ENCODE peak calls at places on chromosomes 13 and 19, in seven cellular contexts. Z is right atrium auricular region; Y is activated naive CD4-positive, alpha-beta T cell treated with Interleukin-2 at 50 U/mL for 16 hours; I is T-helper 9 cell; C is NCI-H524; O is naive thymus-derived CD4-positive, alpha-beta T cell; V is effector CD4-positive, alpha-beta T cell. W is an unnamed sample.

GRCh38 chr13:110012102-110012739 is 225.8 kb upstream of the IRS2 start:
- DNase-seq in I (no peak), V (no peak), Y (no peak), O (no peak), C (no peak), Z (no peak), W (no peak)

GRCh38 chr13:40187324-40187795 is 479.1 kb downstream of the FOXO1 start:
- DNase-seq in O (peak), C (no peak), Y (peak), Z (no peak), V (peak), I (peak), W (peak)

GRCh38 chr19:46608178-46608577 is 7.0 kb downstream of the CALM3 start:
- DNase-seq in Z (peak), Y (no peak), V (no peak), O (no peak), C (no peak), I (no peak), W (no peak)

GRCh38 chr19:40281381-40282208 is 3.5 kb downstream of the AKT2 start:
- DNase-seq in Z (no peak), C (no peak), I (no peak), V (no peak), O (no peak), Y (no peak), W (no peak)

GRCh38 chr13:26557393-26558073 is at the start of gene WASF3:
- DNase-seq in Z (peak), Y (no peak), C (peak), I (no peak), O (peak), V (no peak), W (peak)

GRCh38 chr19:58399903-58400637 is 4.6 kb downstream of the RNF225 start:
- DNase-seq in Z (no peak), C (no peak), V (no peak), O (no peak), I (no peak), Y (no peak), W (no peak)

GRCh38 chr13:23516706-23517105 is 53.5 kb upstream of the TNFRSF19 start:
- DNase-seq in Z (no peak), V (no peak), O (no peak), I (no peak), C (no peak), Y (no peak), W (no peak)

GRCh38 chr13:27172495-27172842 is 858 bp upstream of the USP12 start:
- DNase-seq in I (no peak), Z (no peak), V (no peak), O (no peak), Y (no peak), C (no peak), W (no peak)

GRCh38 chr13:19185865-19186645 is 4.4 kb upstream of the TUBA3C start:
- DNase-seq in Y (no peak), O (no peak), Z (peak), V (no peak), C (no peak), I (no peak), W (no peak)

GRCh38 chr13:110275931-110276552 is 30.9 kb downstream of the COL4A1 start:
- DNase-seq in V (no peak), I (no peak), Z (peak), Y (no peak), O (no peak), C (no peak), W (no peak)

GRCh38 chr13:21013682-21014038 is 47.7 kb downstream of the LATS2 start:
- DNase-seq in I (no peak), C (no peak), O (no peak), V (no peak), Y (no peak), Z (no peak), W (no peak)

GRCh38 chr13:89783221-89783755 is 1564.2 kb upstream of the MIR17HG start:
- DNase-seq in I (no peak), Z (no peak), C (no peak), V (no peak), O (no peak), Y (no peak), W (no peak)

GRCh38 chr19:33804021-33804799 is 7.5 kb downstream of the KCTD15 start:
- DNase-seq in V (no peak), Z (peak), I (no peak), O (no peak), C (no peak), Y (no peak), W (no peak)

GRCh38 chr19:51227324-51227723 is 2.4 kb downstream of the CD33 start:
- DNase-seq in O (no peak), Y (no peak), C (no peak), V (no peak), Z (no peak), I (no peak), W (no peak)

GRCh38 chr19:37221136-37221535 is 3.1 kb downstream of the ZNF383 start:
- DNase-seq in I (no peak), Y (no peak), C (no peak), Z (no peak), O (no peak), V (no peak), W (no peak)

GRCh38 chr19:40974633-40975037 is 16.4 kb upstream of the CYP2B6 start:
- DNase-seq in I (peak), V (peak), O (peak), C (no peak), Y (peak), Z (peak), W (peak)

GRCh38 chr19:934865-935422 is 9.1 kb downstream of the ARID3A start:
- DNase-seq in Y (no peak), Z (peak), O (no peak), V (no peak), I (no peak), C (peak), W (no peak)

GRCh38 chr19:5036733-5037681 is 68.1 kb downstream of the KDM4B start:
- DNase-seq in Z (no peak), V (no peak), C (peak), O (no peak), I (no peak), Y (no peak), W (no peak)

GRCh38 chr19:56080669-56081401 is 40.3 kb downstream of the ZNF787 start:
- DNase-seq in I (peak), Y (peak), Z (peak), O (peak), C (peak), V (peak), W (peak)

GRCh38 chr13:31115616-31116015 is 46.1 kb downstream of the HSPH1 start:
- DNase-seq in V (no peak), C (no peak), O (no peak), Z (no peak), Y (no peak), I (no peak), W (no peak)

GRCh38 chr19:13093407-13094284 is 9.0 kb downstream of the LYL1 start:
- DNase-seq in V (peak), I (peak), Y (peak), O (peak), C (peak), Z (peak), W (peak)

GRCh38 chr13:75895168-75895567 is 259.0 kb downstream of the LMO7 start:
- DNase-seq in Z (no peak), Y (no peak), V (no peak), I (no peak), O (no peak), C (no peak), W (no peak)

GRCh38 chr13:62209539-62209938 is 793.9 kb upstream of the PCDH20 start:
- DNase-seq in V (no peak), O (no peak), Z (no peak), I (no peak), Y (no peak), C (no peak), W (no peak)

GRCh38 chr19:55638864-55639359 is 1.9 kb upstream of the ZNF580 start:
- DNase-seq in I (peak), C (peak), Z (no peak), O (no peak), V (no peak), Y (peak), W (peak)

GRCh38 chr19:38684078-38684861 is 36.8 kb downstream of the ACTN4 start:
- DNase-seq in Z (peak), C (no peak), Y (peak), I (peak), V (no peak), O (no peak), W (no peak)

GRCh38 chr13:50369646-50370045 is 354.4 kb downstream of the KCNRG start:
- DNase-seq in C (no peak), V (no peak), Y (no peak), Z (no peak), O (no peak), I (no peak), W (no peak)

GRCh38 chr13:108629353-108629752 is at the start of gene MYO16:
- DNase-seq in I (no peak), Z (no peak), O (no peak), C (peak), Y (no peak), V (no peak), W (no peak)

GRCh38 chr19:33032218-33032781 is 32.4 kb downstream of the RHPN2 start:
- DNase-seq in V (no peak), I (no peak), O (no peak), C (no peak), Y (no peak), Z (no peak), W (no peak)

GRCh38 chr13:109919715-109920375 is 133.5 kb upstream of the IRS2 start:
- DNase-seq in V (no peak), Y (no peak), O (no peak), I (no peak), Z (no peak), C (no peak), W (no peak)

GRCh38 chr13:44516771-44517170 is 59.4 kb downstream of the TSC22D1 start:
- DNase-seq in I (no peak), O (no peak), V (no peak), Z (no peak), C (no peak), Y (no peak), W (no peak)

GRCh38 chr13:34371108-34371507 is 553.2 kb downstream of the RFC3 start:
- DNase-seq in C (no peak), I (no peak), V (no peak), O (no peak), Y (no peak), Z (no peak), W (no peak)

GRCh38 chr13:43300817-43301216 is 277.4 kb downstream of the DNAJC15 start:
- DNase-seq in C (no peak), O (no peak), Z (no peak), I (no peak), V (no peak), Y (no peak), W (no peak)

GRCh38 chr19:1112254-1113208 is 8.7 kb downstream of the GPX4 start:
- DNase-seq in I (no peak), Y (no peak), C (no peak), O (no peak), V (no peak), Z (no peak), W (no peak)

GRCh38 chr19:45339629-45340028 is 921 bp upstream of the KLC3 start:
- DNase-seq in Z (no peak), I (no peak), V (no peak), Y (no peak), O (no peak), C (no peak), W (no peak)

GRCh38 chr19:4897146-4897545 is 5.5 kb downstream of the ARRDC5 start:
- DNase-seq in I (no peak), O (no peak), Z (no peak), C (no peak), Y (no peak), V (no peak), W (no peak)

GRCh38 chr13:63364159-63364558 is 1948.5 kb upstream of the PCDH20 start:
- DNase-seq in O (no peak), I (no peak), V (no peak), Y (no peak), C (no peak), Z (no peak), W (no peak)

GRCh38 chr13:102580552-102581169 is 16.1 kb upstream of the TPP2 start:
- DNase-seq in Y (no peak), O (no peak), V (peak), Z (no peak), I (peak), C (no peak), W (no peak)

GRCh38 chr13:102333320-102334181 is 68.3 kb downstream of the FGF14 start:
- DNase-seq in O (no peak), V (no peak), Z (no peak), Y (no peak), C (no peak), I (no peak), W (no peak)

GRCh38 chr19:14672043-14672872 is 2.4 kb downstream of the ADGRE3 start:
- DNase-seq in Y (no peak), V (no peak), I (no peak), O (no peak), Z (no peak), C (no peak), W (no peak)

GRCh38 chr13:95505265-95505664 is 47.3 kb upstream of the CLDN10 start:
- DNase-seq in V (no peak), Z (no peak), Y (no peak), C (no peak), I (no peak), O (no peak), W (no peak)

W was measured in activated T-helper 2 cell treated with anti-CD3 and anti-CD28 coated beads, Interferon-gamma antibody, Interleukin-2, Interleukin-4, amounts not matched to agents 10 μg/mL and 5 μg/mL and 100 μg/mL, durations not matched to agents 14 hours and 24 hours and 36 hours.